ENCODE peak calls at places on chromosomes 6 and 20, in five cellular contexts. M, N, A, U and Y are unnamed samples. For H3K9me3, the result is how much of the 10 kb centered on the place peaks cover.

GRCh38 chr20:35506872-35507638 is 22.4 kb downstream of the C20orf173 start:
- DNase-seq in N (no peak), U (no peak), M (no peak), A (no peak), Y (no peak)

GRCh38 chr6:17429381-17430061 is 36.1 kb downstream of the CAP2 start:
- DNase-seq in U (no peak), A (no peak), N (no peak), M (no peak), Y (no peak)

GRCh38 chr6:45539124-45539523 is 161.4 kb upstream of the SUPT3H start:
- DNase-seq in U (no peak), A (no peak), M (no peak), N (no peak), Y (no peak)

GRCh38 chr6:151275121-151275520 is 35.4 kb downstream of the AKAP12 start:
- DNase-seq in U (no peak), A (no peak), N (peak), M (no peak), Y (no peak)

GRCh38 chr6:106530502-106530901 is 98.8 kb downstream of the RTN4IP1 start:
- DNase-seq in N (no peak), A (no peak), M (no peak), U (no peak), Y (no peak)

GRCh38 chr6:63597142-63598000 is 25.1 kb downstream of the LOC128125822 start:
- DNase-seq in U (no peak), N (no peak), M (no peak), A (no peak), Y (no peak)

GRCh38 chr6:138803914-138804313 is 8.0 kb downstream of the ECT2L start:
- DNase-seq in M (no peak), U (no peak), N (no peak), A (no peak), Y (no peak)

GRCh38 chr6:68901044-68901443 is 266.0 kb downstream of the ADGRB3 start:
- DNase-seq in A (no peak), N (no peak), M (no peak), U (no peak), Y (no peak)

GRCh38 chr6:100460650-100461204 is 4.0 kb downstream of the SIM1 start:
- DNase-seq in M (no peak), A (peak), U (no peak), N (peak), Y (no peak)

GRCh38 chr6:144232434-144233223 is 52.5 kb upstream of the UTRN start:
- DNase-seq in U (no peak), M (no peak), N (no peak), A (no peak), Y (no peak)

GRCh38 chr6:37174196-37174514 is 4.2 kb downstream of the PIM1 start:
- DNase-seq in M (peak), A (no peak), N (no peak), U (no peak), Y (no peak)

GRCh38 chr6:8383584-8383983 is 51.8 kb downstream of the SLC35B3 start:
- DNase-seq in U (no peak), N (peak), A (no peak), M (no peak), Y (no peak)
- H3K4me3 ChIP-seq in U (no peak), N (no peak), A (no peak), M (no peak), Y (no peak)

GRCh38 chr6:42117843-42118161 is 24.6 kb downstream of the C6orf132 start:
- DNase-seq in N (no peak), M (no peak), U (no peak), A (no peak), Y (no peak)
- H3K27ac ChIP-seq in N (no peak), M (no peak), U (peak), A (peak), Y (peak)

GRCh38 chr20:29742699-29743100 is 1514.8 kb upstream of the DEFB115 start:
- DNase-seq in A (no peak), U (no peak), M (no peak), N (no peak), Y (no peak)
- H3K9me3 ChIP-seq in A (under half), U (under half), M (under half), N (under half), Y (under half)

GRCh38 chr20:45342863-45343444 is 5.3 kb downstream of the SDC4 start:
- DNase-seq in A (no peak), U (no peak), N (no peak), M (no peak), Y (no peak)
- H3K4me3 ChIP-seq in A (peak), U (peak), N (no peak), M (no peak), Y (peak)

DNA sequence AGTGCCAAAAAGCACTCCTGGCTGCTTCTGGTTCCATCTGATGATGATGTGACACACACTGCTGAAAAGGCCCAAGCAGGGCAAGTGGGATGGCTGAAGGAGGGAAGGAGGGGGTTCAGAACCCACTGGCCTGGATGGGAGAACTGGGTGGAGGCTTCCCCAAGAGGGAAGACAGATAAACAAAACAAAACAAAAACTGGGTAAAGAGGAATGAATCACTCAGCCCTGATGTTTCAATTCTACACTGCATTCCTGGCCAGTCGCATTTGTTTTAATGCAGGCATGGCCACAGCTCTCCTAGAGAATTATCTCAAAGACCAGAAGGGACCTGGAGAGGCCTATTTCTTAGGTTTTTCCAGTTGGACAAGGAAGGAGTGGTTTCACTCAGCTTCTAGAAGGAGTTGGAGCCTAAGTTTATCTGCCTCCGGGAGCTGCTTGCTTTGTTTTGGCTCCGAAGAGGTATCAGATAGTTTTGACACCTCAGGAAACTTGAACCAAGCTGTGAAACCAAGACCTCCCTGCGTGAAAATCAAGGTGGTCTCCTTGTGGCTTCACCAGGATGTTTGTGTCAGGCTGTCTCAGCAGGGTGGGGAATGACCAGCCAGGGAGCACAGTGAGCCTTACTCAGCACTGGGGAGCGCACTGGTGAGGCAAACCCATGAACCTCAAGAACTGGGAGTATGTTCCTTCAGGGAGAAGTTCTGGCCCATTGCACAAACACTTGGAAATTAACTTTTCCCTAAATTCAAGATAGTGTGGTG is 16.1 kb downstream of the TTPAL start:
- DNase-seq in U (no peak), M (no peak), A (no peak), N (no peak), Y (no peak)
- H3K27ac ChIP-seq in U (peak), M (peak), A (peak), N (no peak), Y (peak)

DNA sequence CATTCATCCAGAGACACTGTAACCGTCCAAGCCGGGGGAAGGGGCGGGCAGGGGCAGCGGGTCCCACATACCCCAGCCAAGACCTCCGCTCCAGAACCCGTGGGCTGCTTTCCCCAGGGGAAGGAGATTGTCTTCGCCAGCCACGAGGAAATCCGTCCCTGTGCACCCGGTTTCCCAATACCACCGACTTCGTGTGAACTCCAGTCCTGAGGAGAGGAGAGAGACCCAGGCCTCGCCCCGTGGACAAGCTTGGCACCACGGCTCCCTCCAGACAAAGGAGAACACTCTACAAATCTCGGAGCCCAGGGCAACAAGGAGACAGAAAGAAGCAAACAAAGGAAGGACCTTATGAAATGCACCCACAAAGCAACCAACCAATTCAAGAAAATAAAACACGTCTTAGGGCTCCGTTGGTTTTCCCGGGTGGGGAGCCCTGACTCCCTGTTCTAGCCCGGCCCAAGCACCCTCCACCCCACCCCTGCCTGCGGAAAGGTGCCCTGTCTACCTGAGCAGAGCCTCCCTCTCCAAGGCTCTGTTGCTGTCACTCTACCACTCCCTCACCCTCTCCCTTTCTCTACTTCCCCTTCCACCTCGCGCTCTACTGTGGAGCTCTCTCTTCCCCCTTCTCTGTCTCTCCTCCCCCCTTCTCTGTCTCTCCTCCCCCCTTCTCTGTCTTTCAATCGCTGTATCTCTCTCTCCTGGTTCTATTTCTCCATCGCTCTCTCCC is 1382.8 kb upstream of the DEFB115 start:
- DNase-seq in U (no peak), N (no peak), M (peak), A (no peak), Y (no peak)
- H3K9me3 ChIP-seq in U (under half), N (under half), M (under half), A (under half), Y (half or more)

GRCh38 chr6:54784021-54784420 is 62.5 kb upstream of the FAM83B start:
- DNase-seq in A (no peak), U (no peak), N (no peak), M (no peak), Y (no peak)
- H3K4me3 ChIP-seq in A (no peak), U (no peak), N (no peak), M (no peak), Y (no peak)

GRCh38 chr6:14344486-14344885 is 226.9 kb downstream of the CD83 start:
- DNase-seq in N (no peak), U (no peak), A (no peak), M (no peak), Y (no peak)

GRCh38 chr6:14335071-14335470 is 217.5 kb downstream of the CD83 start:
- DNase-seq in U (no peak), N (no peak), M (no peak), A (no peak), Y (no peak)

GRCh38 chr6:14337157-14337556 is 219.6 kb downstream of the CD83 start:
- DNase-seq in M (no peak), A (no peak), U (no peak), N (no peak), Y (no peak)

GRCh38 chr6:14339711-14340590 is 222.4 kb downstream of the CD83 start:
- DNase-seq in N (no peak), A (no peak), M (no peak), U (no peak), Y (no peak)

DNA sequence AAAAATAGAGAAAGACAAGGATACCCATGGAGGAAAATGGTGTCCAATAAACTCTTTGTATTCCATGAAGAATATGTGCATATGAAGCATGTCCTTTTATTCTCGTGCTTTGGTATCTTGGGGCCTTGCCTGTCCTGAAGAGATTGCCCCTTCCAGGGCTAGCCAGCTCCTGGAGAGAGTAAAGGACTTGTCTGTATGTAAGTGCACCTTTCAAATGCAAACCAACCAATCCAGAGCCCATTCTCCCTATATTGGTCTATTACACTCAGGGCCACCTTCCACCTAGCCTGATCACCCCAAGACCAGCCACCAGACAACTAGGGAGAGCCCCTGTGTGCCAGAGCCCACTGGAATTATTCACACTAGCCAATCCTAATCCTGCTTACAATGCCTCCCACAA is 221.6 kb downstream of the CD83 start:
- DNase-seq in N (no peak), U (no peak), A (no peak), M (no peak), Y (no peak)
- H3K27ac ChIP-seq in N (no peak), U (no peak), A (no peak), M (no peak), Y (no peak)

DNA sequence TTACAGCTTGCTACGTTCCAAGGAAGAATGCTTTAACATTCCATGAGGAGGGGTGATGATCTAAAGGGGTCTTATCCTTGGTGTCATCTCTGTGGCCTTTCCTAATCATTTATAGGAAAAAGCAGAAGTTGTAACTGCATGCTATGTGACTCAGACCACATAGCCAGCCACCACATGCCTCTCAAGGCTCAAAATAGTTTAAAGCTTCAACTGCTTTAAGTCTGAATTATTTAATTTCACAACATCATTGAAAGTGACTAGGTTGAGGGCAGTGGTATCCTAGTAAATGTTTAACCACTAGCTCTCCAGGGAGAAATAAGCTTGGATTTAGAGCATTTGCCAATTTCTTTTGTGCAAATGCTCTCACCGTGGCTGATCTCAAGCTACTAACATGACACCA is 29.7 kb downstream of the MC3R start:
- DNase-seq in N (no peak), U (no peak), M (no peak), A (no peak), Y (no peak)
- H3K9me3 ChIP-seq in N (under half), U (under half), M (under half), A (under half), Y (under half)